ENCODE peak calls at places on chromosomes 13 and 19, in eight cellular contexts. Y, Z, F, K, M, U, H and D are unnamed samples.

GRCh38 chr19:36489920-36490415 is 607 bp upstream of the ZNF566 start:
- DNase-seq in U (no peak), H (peak; percentile 67), K (no peak), M (peak; percentile 96), Y (peak; percentile 90), Z (no peak), F (peak; percentile 90), D (peak; percentile 90)

GRCh38 chr19:6087074-6087506 is 23.2 kb downstream of the RFX2 start:
- DNase-seq in Y (no peak), H (no peak), U (peak; percentile 72), M (no peak), K (no peak), F (no peak), Z (no peak), D (no peak)

GRCh38 chr13:42495256-42495655 is 78.7 kb upstream of the TNFSF11 start:
- DNase-seq in U (no peak), K (no peak), M (peak; percentile 13), F (peak; percentile 10), Y (no peak), Z (no peak), H (no peak), D (no peak)

GRCh38 chr19:46431824-46432223 is 3.1 kb upstream of the PNMA8C start:
- DNase-seq in U (no peak), Z (no peak), H (peak; percentile 54), Y (no peak), K (peak; percentile 61), M (no peak), F (no peak), D (no peak)

GRCh38 chr19:49808762-49809154 is 4.3 kb downstream of the FUZ start:
- DNase-seq in M (peak; percentile 84), Y (peak; percentile 69), U (peak; percentile 82), H (peak; percentile 95), K (peak; percentile 99), Z (peak; percentile 95), F (peak; percentile 71), D (peak; percentile 96)

GRCh38 chr19:35357867-35358573 is at the start of gene FFAR3:
- DNase-seq in M (peak; percentile 78), Z (no peak), F (peak; percentile 49), Y (peak; percentile 30), K (peak; percentile 76), U (no peak), H (peak; percentile 58), D (peak; percentile 79)

GRCh38 chr19:10390652-10391286 is 10.4 kb upstream of the TYK2 start:
- DNase-seq in Z (peak; percentile 77), H (peak; percentile 80), K (no peak), F (peak; percentile 80), U (peak; percentile 80), Y (peak; percentile 43), M (peak; percentile 81), D (peak; percentile 84)

GRCh38 chr13:23993439-23993980 is 96.2 kb upstream of the C1QTNF9B start:
- DNase-seq in H (no peak), M (peak; percentile 45), Y (no peak), K (no peak), Z (no peak), U (no peak), F (no peak), D (no peak)

DNA sequence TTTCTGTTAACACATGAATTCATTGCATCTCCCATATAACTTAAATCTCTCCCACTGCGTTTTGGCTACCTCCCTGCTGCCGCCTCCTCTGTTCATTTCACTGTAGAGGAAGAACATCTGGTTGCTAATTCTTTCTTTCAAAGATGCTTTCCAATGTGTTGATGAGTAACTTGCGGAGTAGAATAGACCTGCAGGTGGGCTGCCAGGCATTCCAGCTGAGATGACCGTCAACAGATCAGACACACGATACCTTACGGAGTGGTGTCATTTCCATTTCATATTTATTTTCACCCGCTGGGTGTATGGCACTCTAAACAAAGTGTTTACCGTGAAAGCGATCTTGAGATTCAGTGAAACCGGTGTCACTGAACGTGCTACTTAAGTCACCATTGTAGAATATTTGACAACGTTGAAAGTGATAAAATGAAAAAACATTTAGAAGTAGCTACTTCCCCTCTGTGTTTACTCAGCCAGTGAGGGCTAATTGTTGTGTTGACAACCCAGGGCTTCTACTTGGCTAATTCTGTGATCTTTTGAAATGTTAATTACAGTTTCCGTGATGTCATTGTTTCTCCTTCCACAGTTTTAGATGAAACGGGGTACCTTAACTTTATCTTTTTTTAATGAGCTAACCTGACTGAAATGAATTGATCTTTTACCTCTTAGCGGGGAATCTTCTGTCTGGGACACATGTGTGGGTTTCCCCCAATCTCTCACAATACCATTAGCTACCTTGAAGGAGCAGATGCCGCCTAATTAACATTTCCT is 228.5 kb upstream of the ARGLU1 start:
- DNase-seq in F (no peak), Z (no peak), Y (no peak), U (no peak), H (no peak), M (no peak), K (no peak), D (no peak)
- H3K4me3 ChIP-seq in F (no peak overlapping the region), Z (no peak overlapping the region), Y (no peak overlapping the region), U (no peak overlapping the region), H (no peak overlapping the region), M (peak overlapping the region; percentile 41), K (no peak overlapping the region), D (peak overlapping the region; percentile 49)

DNA sequence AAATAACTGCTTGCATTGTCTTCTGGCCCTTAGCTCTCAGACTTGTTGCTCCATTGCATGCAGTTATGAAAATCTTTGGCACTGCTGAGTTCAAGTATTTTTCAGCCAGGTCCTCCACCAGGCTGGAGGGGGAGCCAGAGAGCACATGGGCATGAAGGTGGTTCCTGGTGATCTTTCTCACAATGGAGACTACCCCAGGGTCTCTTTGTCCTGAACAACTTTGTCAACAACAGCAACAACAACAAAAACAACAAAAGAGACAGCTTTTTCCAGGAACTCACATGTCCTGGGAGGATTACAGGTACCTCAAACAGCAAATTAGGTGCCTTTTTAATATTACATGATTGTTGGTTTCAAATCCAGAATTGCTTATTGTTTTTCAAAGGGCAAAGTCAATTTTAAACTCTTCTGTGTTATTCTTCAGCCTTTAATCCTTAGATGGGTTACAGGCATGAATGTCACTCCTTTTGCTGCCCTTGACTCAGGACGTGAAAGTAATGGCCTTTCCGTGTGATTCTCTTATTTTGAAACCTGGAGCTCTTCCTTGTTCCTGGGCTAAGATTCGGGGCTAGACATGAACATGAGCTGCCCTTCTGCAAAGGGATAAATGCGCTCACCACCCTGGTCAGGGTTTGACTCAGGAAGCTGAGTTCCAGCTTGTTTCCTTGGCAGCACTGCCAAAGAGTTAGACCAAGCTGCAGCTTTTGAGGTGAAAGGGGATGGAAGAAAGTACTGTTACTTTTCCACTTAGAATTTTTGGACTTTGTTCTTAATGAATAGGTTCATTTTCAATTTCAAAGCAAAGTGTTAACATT is 1.8 kb downstream of the RGCC start:
- DNase-seq in U (peak; percentile 76), Y (peak; percentile 16), H (peak; percentile 43), F (peak; percentile 72), Z (peak; percentile 59), M (peak; percentile 85), K (no peak), D (peak; percentile 81)
- H3K4me3 ChIP-seq in U (peak overlapping the region; percentile 66), Y (peak overlapping the region; percentile 64), H (no peak overlapping the region), F (peak overlapping the region; percentile 53), Z (peak overlapping the region; percentile 96), M (peak overlapping the region; percentile 63), K (peak overlapping the region; percentile 32), D (peak overlapping the region; percentile 64)

GRCh38 chr19:3283886-3284657 is 59.6 kb downstream of the CELF5 start:
- DNase-seq in M (no peak), H (no peak), Y (no peak), F (no peak), U (no peak), Z (no peak), K (no peak), D (no peak)
- H3K4me3 ChIP-seq in M (no peak overlapping the region), H (no peak overlapping the region), Y (no peak overlapping the region), F (no peak overlapping the region), U (peak overlapping the region; percentile 20), Z (no peak overlapping the region), K (no peak overlapping the region), D (no peak overlapping the region)

DNA sequence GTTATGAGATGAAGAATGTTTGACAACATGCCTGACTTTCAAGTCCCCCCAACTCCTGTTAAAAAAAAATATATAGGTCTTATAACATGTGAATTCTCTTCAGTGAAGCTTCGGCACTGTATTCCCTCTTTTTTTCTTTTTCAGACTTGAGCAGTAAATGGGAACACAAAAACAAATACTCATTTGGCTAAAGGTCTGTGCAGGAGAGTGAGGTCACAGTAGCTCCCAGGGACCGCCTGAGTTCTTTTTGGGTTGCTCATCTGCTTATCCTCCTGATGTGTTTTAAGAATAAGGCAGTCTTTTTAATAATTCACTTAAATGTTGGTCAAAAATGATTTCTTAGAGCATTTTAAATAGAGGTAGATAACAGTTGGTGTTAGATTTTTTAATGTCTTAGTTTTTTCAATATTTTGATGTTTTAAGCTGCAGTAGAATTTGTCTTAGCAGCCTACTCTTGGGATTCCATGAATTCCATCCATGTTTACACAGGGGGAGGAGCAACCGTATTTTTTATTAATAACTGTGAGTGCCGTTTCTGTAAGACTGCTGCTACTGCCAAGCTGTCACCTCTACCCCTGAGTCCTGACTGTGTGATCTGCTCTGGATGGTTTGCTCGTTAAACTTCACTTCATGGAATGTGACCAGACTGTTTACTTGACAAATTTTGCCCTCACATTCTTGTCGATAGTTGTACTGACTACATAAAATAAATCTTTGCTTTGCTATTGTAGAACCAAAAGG is 14.9 kb downstream of the HNRNPM start:
- DNase-seq in F (peak; percentile 87), Z (no peak), Y (peak; percentile 70), K (no peak), U (no peak), H (no peak), M (peak; percentile 59), D (no peak)
- H3K4me3 ChIP-seq in F (no peak overlapping the region), Z (no peak overlapping the region), Y (peak overlapping the region; percentile 10), K (no peak overlapping the region), U (no peak overlapping the region), H (no peak overlapping the region), M (no peak overlapping the region), D (no peak overlapping the region)